ENCODE peak calls at places on chromosomes 7 and 10, in nine cellular contexts. One of them, this sample, is unnamed.

GRCh38 chr10:93346712-93347111 is 135.4 kb downstream of the MYOF start:
- DNase-seq in activated CD4-positive, CD25-positive, alpha-beta regulatory T cell: no peak
- DNase-seq in left ventricle myocardium superior: no peak
- DNase-seq in stimulated activated CD4-positive, alpha-beta T cell treated with anti-CD3 and anti-CD28 coated beads, Interleukin-1b, Interleukin-23, amount 100 ng/mL, for 24 hours: no peak
- DNase-seq in T-helper 2 cell: no peak
- DNase-seq in neural progenitor cell: no peak
- DNase-seq in amniotic stem cell: no peak
- DNase-seq in RWPE1: no peak
- DNase-seq in germinal center: no peak
- DNase-seq in this sample: no peak

GRCh38 chr10:97327348-97328294 is 6.9 kb downstream of the FRAT2 start:
- DNase-seq in germinal center: no peak
- DNase-seq in activated CD4-positive, CD25-positive, alpha-beta regulatory T cell: no peak
- DNase-seq in T-helper 2 cell: no peak
- DNase-seq in RWPE1: no peak
- DNase-seq in left ventricle myocardium superior: no peak
- DNase-seq in stimulated activated CD4-positive, alpha-beta T cell treated with anti-CD3 and anti-CD28 coated beads, Interleukin-1b, Interleukin-23, amount 100 ng/mL, for 24 hours: no peak
- DNase-seq in neural progenitor cell: no peak
- DNase-seq in amniotic stem cell: no peak
- DNase-seq in this sample: no peak

GRCh38 chr7:103972779-103973434 is 16.6 kb downstream of the RELN start:
- DNase-seq in germinal center: no peak
- DNase-seq in amniotic stem cell: no peak
- DNase-seq in RWPE1: no peak
- DNase-seq in activated CD4-positive, CD25-positive, alpha-beta regulatory T cell: no peak
- DNase-seq in neural progenitor cell: no peak
- DNase-seq in T-helper 2 cell: no peak
- DNase-seq in stimulated activated CD4-positive, alpha-beta T cell treated with anti-CD3 and anti-CD28 coated beads, Interleukin-1b, Interleukin-23, amount 100 ng/mL, for 24 hours: no peak
- DNase-seq in left ventricle myocardium superior: no peak
- DNase-seq in this sample: no peak

GRCh38 chr10:35579726-35580420 is 25.3 kb upstream of the GJD4 start:
- DNase-seq in activated CD4-positive, CD25-positive, alpha-beta regulatory T cell: no peak
- DNase-seq in stimulated activated CD4-positive, alpha-beta T cell treated with anti-CD3 and anti-CD28 coated beads, Interleukin-1b, Interleukin-23, amount 100 ng/mL, for 24 hours: no peak
- DNase-seq in RWPE1: no peak
- DNase-seq in amniotic stem cell: no peak
- DNase-seq in T-helper 2 cell: no peak
- DNase-seq in germinal center: no peak
- DNase-seq in left ventricle myocardium superior: no peak
- DNase-seq in neural progenitor cell: no peak
- DNase-seq in this sample: no peak

GRCh38 chr10:124117511-124117785 is 24.1 kb upstream of the CHST15 start:
- DNase-seq in neural progenitor cell: no peak
- DNase-seq in activated CD4-positive, CD25-positive, alpha-beta regulatory T cell: no peak
- DNase-seq in left ventricle myocardium superior: no peak
- DNase-seq in T-helper 2 cell: no peak
- DNase-seq in RWPE1: no peak
- DNase-seq in stimulated activated CD4-positive, alpha-beta T cell treated with anti-CD3 and anti-CD28 coated beads, Interleukin-1b, Interleukin-23, amount 100 ng/mL, for 24 hours: no peak
- DNase-seq in germinal center: no peak
- DNase-seq in amniotic stem cell: no peak
- DNase-seq in this sample: no peak

GRCh38 chr7:149838992-149839408 is 825 bp downstream of the ZNF862 start:
- DNase-seq in RWPE1: peak
- DNase-seq in germinal center: no peak
- DNase-seq in stimulated activated CD4-positive, alpha-beta T cell treated with anti-CD3 and anti-CD28 coated beads, Interleukin-1b, Interleukin-23, amount 100 ng/mL, for 24 hours: no peak
- DNase-seq in left ventricle myocardium superior: no peak
- DNase-seq in amniotic stem cell: no peak
- DNase-seq in neural progenitor cell: peak
- DNase-seq in activated CD4-positive, CD25-positive, alpha-beta regulatory T cell: no peak
- DNase-seq in T-helper 2 cell: no peak
- DNase-seq in this sample: no peak

GRCh38 chr7:80662252-80662651 is 23.8 kb downstream of the CD36 start:
- DNase-seq in stimulated activated CD4-positive, alpha-beta T cell treated with anti-CD3 and anti-CD28 coated beads, Interleukin-1b, Interleukin-23, amount 100 ng/mL, for 24 hours: no peak
- DNase-seq in activated CD4-positive, CD25-positive, alpha-beta regulatory T cell: no peak
- DNase-seq in neural progenitor cell: no peak
- DNase-seq in amniotic stem cell: no peak
- DNase-seq in left ventricle myocardium superior: no peak
- DNase-seq in T-helper 2 cell: no peak
- DNase-seq in RWPE1: no peak
- DNase-seq in germinal center: no peak
- DNase-seq in this sample: no peak

GRCh38 chr10:114593240-114593792 is 64.8 kb downstream of the ABLIM1 start:
- DNase-seq in left ventricle myocardium superior: no peak
- DNase-seq in RWPE1: no peak
- DNase-seq in amniotic stem cell: no peak
- DNase-seq in germinal center: no peak
- DNase-seq in T-helper 2 cell: no peak
- DNase-seq in neural progenitor cell: no peak
- DNase-seq in activated CD4-positive, CD25-positive, alpha-beta regulatory T cell: no peak
- DNase-seq in stimulated activated CD4-positive, alpha-beta T cell treated with anti-CD3 and anti-CD28 coated beads, Interleukin-1b, Interleukin-23, amount 100 ng/mL, for 24 hours: no peak
- DNase-seq in this sample: no peak

GRCh38 chr7:114567416-114567815 is 152.8 kb downstream of the FOXP2 start:
- DNase-seq in germinal center: no peak
- DNase-seq in left ventricle myocardium superior: no peak
- DNase-seq in stimulated activated CD4-positive, alpha-beta T cell treated with anti-CD3 and anti-CD28 coated beads, Interleukin-1b, Interleukin-23, amount 100 ng/mL, for 24 hours: no peak
- DNase-seq in amniotic stem cell: no peak
- DNase-seq in T-helper 2 cell: no peak
- DNase-seq in neural progenitor cell: no peak
- DNase-seq in RWPE1: no peak
- DNase-seq in activated CD4-positive, CD25-positive, alpha-beta regulatory T cell: no peak
- DNase-seq in this sample: no peak

GRCh38 chr10:120825878-120826383 is 25.2 kb upstream of the WDR11 start:
- DNase-seq in germinal center: no peak
- DNase-seq in neural progenitor cell: no peak
- DNase-seq in RWPE1: no peak
- DNase-seq in stimulated activated CD4-positive, alpha-beta T cell treated with anti-CD3 and anti-CD28 coated beads, Interleukin-1b, Interleukin-23, amount 100 ng/mL, for 24 hours: no peak
- DNase-seq in activated CD4-positive, CD25-positive, alpha-beta regulatory T cell: no peak
- DNase-seq in T-helper 2 cell: no peak
- DNase-seq in left ventricle myocardium superior: no peak
- DNase-seq in amniotic stem cell: no peak
- DNase-seq in this sample: no peak

GRCh38 chr7:158760936-158761335 is 56.3 kb upstream of the NCAPG2 start:
- DNase-seq in germinal center: no peak
- DNase-seq in left ventricle myocardium superior: no peak
- DNase-seq in amniotic stem cell: no peak
- DNase-seq in T-helper 2 cell: no peak
- DNase-seq in neural progenitor cell: no peak
- DNase-seq in stimulated activated CD4-positive, alpha-beta T cell treated with anti-CD3 and anti-CD28 coated beads, Interleukin-1b, Interleukin-23, amount 100 ng/mL, for 24 hours: no peak
- DNase-seq in activated CD4-positive, CD25-positive, alpha-beta regulatory T cell: no peak
- DNase-seq in RWPE1: no peak
- DNase-seq in this sample: no peak

GRCh38 chr7:48298779-48299178 is 127.5 kb downstream of the ABCA13 start:
- DNase-seq in T-helper 2 cell: no peak
- DNase-seq in left ventricle myocardium superior: no peak
- DNase-seq in RWPE1: peak
- DNase-seq in activated CD4-positive, CD25-positive, alpha-beta regulatory T cell: no peak
- DNase-seq in stimulated activated CD4-positive, alpha-beta T cell treated with anti-CD3 and anti-CD28 coated beads, Interleukin-1b, Interleukin-23, amount 100 ng/mL, for 24 hours: peak
- DNase-seq in neural progenitor cell: no peak
- DNase-seq in germinal center: no peak
- DNase-seq in amniotic stem cell: peak
- DNase-seq in this sample: no peak

GRCh38 chr7:112346381-112347060 is 103.7 kb upstream of the IFRD1 start:
- DNase-seq in stimulated activated CD4-positive, alpha-beta T cell treated with anti-CD3 and anti-CD28 coated beads, Interleukin-1b, Interleukin-23, amount 100 ng/mL, for 24 hours: no peak
- DNase-seq in T-helper 2 cell: no peak
- DNase-seq in left ventricle myocardium superior: no peak
- DNase-seq in RWPE1: no peak
- DNase-seq in germinal center: no peak
- DNase-seq in activated CD4-positive, CD25-positive, alpha-beta regulatory T cell: no peak
- DNase-seq in neural progenitor cell: no peak
- DNase-seq in amniotic stem cell: no peak
- DNase-seq in this sample: no peak

GRCh38 chr7:30285067-30285530 is 702 bp downstream of the ZNRF2 start:
- DNase-seq in amniotic stem cell: peak
- DNase-seq in neural progenitor cell: peak
- DNase-seq in germinal center: peak
- DNase-seq in T-helper 2 cell: no peak
- DNase-seq in activated CD4-positive, CD25-positive, alpha-beta regulatory T cell: peak
- DNase-seq in RWPE1: no peak
- DNase-seq in left ventricle myocardium superior: peak
- DNase-seq in stimulated activated CD4-positive, alpha-beta T cell treated with anti-CD3 and anti-CD28 coated beads, Interleukin-1b, Interleukin-23, amount 100 ng/mL, for 24 hours: peak
- DNase-seq in this sample: peak

GRCh38 chr7:2872296-2872874 is 28.3 kb upstream of the GNA12 start:
- DNase-seq in RWPE1: no peak
- DNase-seq in T-helper 2 cell: no peak
- DNase-seq in germinal center: no peak
- DNase-seq in neural progenitor cell: no peak
- DNase-seq in stimulated activated CD4-positive, alpha-beta T cell treated with anti-CD3 and anti-CD28 coated beads, Interleukin-1b, Interleukin-23, amount 100 ng/mL, for 24 hours: no peak
- DNase-seq in activated CD4-positive, CD25-positive, alpha-beta regulatory T cell: no peak
- DNase-seq in left ventricle myocardium superior: no peak
- DNase-seq in amniotic stem cell: no peak
- DNase-seq in this sample: no peak

GRCh38 chr7:105940111-105940510 is 23.0 kb upstream of the CDHR3 start:
- DNase-seq in left ventricle myocardium superior: no peak
- DNase-seq in neural progenitor cell: no peak
- DNase-seq in activated CD4-positive, CD25-positive, alpha-beta regulatory T cell: no peak
- DNase-seq in T-helper 2 cell: no peak
- DNase-seq in germinal center: no peak
- DNase-seq in RWPE1: no peak
- DNase-seq in stimulated activated CD4-positive, alpha-beta T cell treated with anti-CD3 and anti-CD28 coated beads, Interleukin-1b, Interleukin-23, amount 100 ng/mL, for 24 hours: no peak
- DNase-seq in amniotic stem cell: no peak
- DNase-seq in this sample: no peak

GRCh38 chr10:8069627-8070026 is 15.1 kb downstream of the GATA3 start:
- DNase-seq in stimulated activated CD4-positive, alpha-beta T cell treated with anti-CD3 and anti-CD28 coated beads, Interleukin-1b, Interleukin-23, amount 100 ng/mL, for 24 hours: no peak
- DNase-seq in T-helper 2 cell: no peak
- DNase-seq in RWPE1: no peak
- DNase-seq in germinal center: no peak
- DNase-seq in amniotic stem cell: peak
- DNase-seq in activated CD4-positive, CD25-positive, alpha-beta regulatory T cell: no peak
- DNase-seq in neural progenitor cell: no peak
- DNase-seq in left ventricle myocardium superior: no peak
- DNase-seq in this sample: no peak

GRCh38 chr7:139570119-139570518 is 46.6 kb downstream of the CLEC2L start:
- DNase-seq in RWPE1: no peak
- DNase-seq in amniotic stem cell: no peak
- DNase-seq in germinal center: no peak
- DNase-seq in left ventricle myocardium superior: no peak
- DNase-seq in stimulated activated CD4-positive, alpha-beta T cell treated with anti-CD3 and anti-CD28 coated beads, Interleukin-1b, Interleukin-23, amount 100 ng/mL, for 24 hours: no peak
- DNase-seq in activated CD4-positive, CD25-positive, alpha-beta regulatory T cell: no peak
- DNase-seq in T-helper 2 cell: no peak
- DNase-seq in neural progenitor cell: peak
- DNase-seq in this sample: no peak

GRCh38 chr10:79246606-79247275 is 100.5 kb upstream of the PPIF start:
- DNase-seq in RWPE1: no peak
- DNase-seq in T-helper 2 cell: no peak
- DNase-seq in activated CD4-positive, CD25-positive, alpha-beta regulatory T cell: no peak
- DNase-seq in stimulated activated CD4-positive, alpha-beta T cell treated with anti-CD3 and anti-CD28 coated beads, Interleukin-1b, Interleukin-23, amount 100 ng/mL, for 24 hours: no peak
- DNase-seq in neural progenitor cell: no peak
- DNase-seq in germinal center: no peak
- DNase-seq in amniotic stem cell: no peak
- DNase-seq in left ventricle myocardium superior: peak
- DNase-seq in this sample: peak

GRCh38 chr10:47456096-47456485 is 27.8 kb downstream of the ANXA8 start:
- DNase-seq in neural progenitor cell: no peak
- DNase-seq in T-helper 2 cell: no peak
- DNase-seq in germinal center: no peak
- DNase-seq in RWPE1: no peak
- DNase-seq in left ventricle myocardium superior: no peak
- DNase-seq in amniotic stem cell: no peak
- DNase-seq in activated CD4-positive, CD25-positive, alpha-beta regulatory T cell: no peak
- DNase-seq in stimulated activated CD4-positive, alpha-beta T cell treated with anti-CD3 and anti-CD28 coated beads, Interleukin-1b, Interleukin-23, amount 100 ng/mL, for 24 hours: no peak
- DNase-seq in this sample: no peak

GRCh38 chr10:44300666-44301649 is 83.9 kb downstream of the CXCL12 start:
- DNase-seq in T-helper 2 cell: no peak
- DNase-seq in left ventricle myocardium superior: peak
- DNase-seq in germinal center: no peak
- DNase-seq in stimulated activated CD4-positive, alpha-beta T cell treated with anti-CD3 and anti-CD28 coated beads, Interleukin-1b, Interleukin-23, amount 100 ng/mL, for 24 hours: no peak
- DNase-seq in neural progenitor cell: no peak
- DNase-seq in RWPE1: peak
- DNase-seq in activated CD4-positive, CD25-positive, alpha-beta regulatory T cell: no peak
- DNase-seq in amniotic stem cell: peak
- DNase-seq in this sample: peak

GRCh38 chr10:48406204-48406603 is 99.7 kb downstream of the MAPK8 start:
- DNase-seq in activated CD4-positive, CD25-positive, alpha-beta regulatory T cell: no peak
- DNase-seq in germinal center: no peak
- DNase-seq in neural progenitor cell: peak
- DNase-seq in amniotic stem cell: no peak
- DNase-seq in RWPE1: peak
- DNase-seq in stimulated activated CD4-positive, alpha-beta T cell treated with anti-CD3 and anti-CD28 coated beads, Interleukin-1b, Interleukin-23, amount 100 ng/mL, for 24 hours: no peak
- DNase-seq in left ventricle myocardium superior: no peak
- DNase-seq in T-helper 2 cell: no peak
- DNase-seq in this sample: no peak

GRCh38 chr10:108393111-108393510 is 1228.6 kb upstream of the SORCS1 start:
- DNase-seq in neural progenitor cell: no peak
- DNase-seq in amniotic stem cell: no peak
- DNase-seq in germinal center: no peak
- DNase-seq in stimulated activated CD4-positive, alpha-beta T cell treated with anti-CD3 and anti-CD28 coated beads, Interleukin-1b, Interleukin-23, amount 100 ng/mL, for 24 hours: no peak
- DNase-seq in RWPE1: peak
- DNase-seq in T-helper 2 cell: no peak
- DNase-seq in left ventricle myocardium superior: no peak
- DNase-seq in activated CD4-positive, CD25-positive, alpha-beta regulatory T cell: no peak
- DNase-seq in this sample: no peak

GRCh38 chr7:135512135-135512887 is 2.4 kb upstream of the CNOT4 start:
- DNase-seq in activated CD4-positive, CD25-positive, alpha-beta regulatory T cell: no peak
- DNase-seq in RWPE1: peak
- DNase-seq in stimulated activated CD4-positive, alpha-beta T cell treated with anti-CD3 and anti-CD28 coated beads, Interleukin-1b, Interleukin-23, amount 100 ng/mL, for 24 hours: no peak
- DNase-seq in neural progenitor cell: peak
- DNase-seq in left ventricle myocardium superior: no peak
- DNase-seq in T-helper 2 cell: peak
- DNase-seq in amniotic stem cell: no peak
- DNase-seq in germinal center: peak
- DNase-seq in this sample: no peak

GRCh38 chr7:30285531-30286284 is 1.3 kb downstream of the ZNRF2 start:
- DNase-seq in neural progenitor cell: peak
- DNase-seq in activated CD4-positive, CD25-positive, alpha-beta regulatory T cell: no peak
- DNase-seq in stimulated activated CD4-positive, alpha-beta T cell treated with anti-CD3 and anti-CD28 coated beads, Interleukin-1b, Interleukin-23, amount 100 ng/mL, for 24 hours: peak
- DNase-seq in T-helper 2 cell: peak
- DNase-seq in left ventricle myocardium superior: peak
- DNase-seq in amniotic stem cell: no peak
- DNase-seq in RWPE1: no peak
- DNase-seq in germinal center: peak
- DNase-seq in this sample: peak

GRCh38 chr10:98539578-98539977 is 92.8 kb upstream of the HPS1 start:
- DNase-seq in amniotic stem cell: no peak
- DNase-seq in germinal center: no peak
- DNase-seq in RWPE1: no peak
- DNase-seq in left ventricle myocardium superior: no peak
- DNase-seq in T-helper 2 cell: no peak
- DNase-seq in neural progenitor cell: no peak
- DNase-seq in stimulated activated CD4-positive, alpha-beta T cell treated with anti-CD3 and anti-CD28 coated beads, Interleukin-1b, Interleukin-23, amount 100 ng/mL, for 24 hours: no peak
- DNase-seq in activated CD4-positive, CD25-positive, alpha-beta regulatory T cell: no peak
- DNase-seq in this sample: no peak

GRCh38 chr7:17239046-17239445 is 59.4 kb upstream of the AHR start:
- DNase-seq in amniotic stem cell: no peak
- DNase-seq in stimulated activated CD4-positive, alpha-beta T cell treated with anti-CD3 and anti-CD28 coated beads, Interleukin-1b, Interleukin-23, amount 100 ng/mL, for 24 hours: no peak
- DNase-seq in activated CD4-positive, CD25-positive, alpha-beta regulatory T cell: no peak
- DNase-seq in left ventricle myocardium superior: no peak
- DNase-seq in RWPE1: no peak
- DNase-seq in T-helper 2 cell: no peak
- DNase-seq in neural progenitor cell: no peak
- DNase-seq in germinal center: no peak
- DNase-seq in this sample: no peak

GRCh38 chr7:116487907-116488521 is 11.5 kb upstream of the CAV2 start:
- DNase-seq in amniotic stem cell: no peak
- DNase-seq in stimulated activated CD4-positive, alpha-beta T cell treated with anti-CD3 and anti-CD28 coated beads, Interleukin-1b, Interleukin-23, amount 100 ng/mL, for 24 hours: no peak
- DNase-seq in neural progenitor cell: no peak
- DNase-seq in T-helper 2 cell: no peak
- DNase-seq in RWPE1: no peak
- DNase-seq in germinal center: no peak
- DNase-seq in left ventricle myocardium superior: no peak
- DNase-seq in activated CD4-positive, CD25-positive, alpha-beta regulatory T cell: no peak
- DNase-seq in this sample: no peak